ENCODE peak calls at places on chromosomes 5 and 9, in eight cellular contexts. M, F, Q, H, E, P, J and T are unnamed samples.

GRCh38 chr5:12691330-12691729 is 787.1 kb upstream of the CTNND2 start:
- DNase-seq in M (no peak), F (no peak), Q (no peak), H (no peak), E (no peak), P (no peak), J (no peak), T (no peak)

GRCh38 chr5:41195228-41195627 is 18.1 kb downstream of the C6 start:
- DNase-seq in M (no peak), F (peak; percentile 49), Q (no peak), H (no peak), E (no peak), P (no peak), J (no peak), T (no peak)

GRCh38 chr5:14185336-14186131 is 42.4 kb downstream of the TRIO start:
- DNase-seq in M (no peak), F (no peak), Q (no peak), H (peak; percentile 77), E (no peak), P (no peak), J (no peak), T (no peak)

GRCh38 chr9:36874921-36875320 is 159.1 kb downstream of the PAX5 start:
- DNase-seq in M (peak; percentile 8), F (no peak), Q (no peak), H (no peak), E (no peak), P (no peak), J (no peak), T (no peak)

GRCh38 chr9:94663139-94663538 is 23.8 kb upstream of the FBP1 start:
- DNase-seq in M (no peak), F (no peak), Q (no peak), H (no peak), E (no peak), P (no peak), J (no peak), T (no peak)

GRCh38 chr5:167244583-167244982 is 1046.9 kb upstream of the WWC1 start:
- DNase-seq in M (no peak), F (no peak), Q (no peak), H (no peak), E (no peak), P (peak; percentile 17), J (no peak), T (no peak)

GRCh38 chr9:29126783-29127182 is 1553.5 kb upstream of the C9orf72 start:
- DNase-seq in M (no peak), F (no peak), Q (no peak), H (no peak), E (no peak), P (no peak), J (no peak), T (no peak)

GRCh38 chr9:104868687-104869404 is 59.1 kb downstream of the ABCA1 start:
- DNase-seq in M (peak; percentile 88), F (peak; percentile 38), Q (no peak), H (peak; percentile 55), E (no peak), P (peak; percentile 78), J (peak; percentile 46), T (peak; percentile 56)

GRCh38 chr9:98280574-98280973 is 25.1 kb upstream of the TBC1D2 start:
- DNase-seq in M (no peak), F (no peak), Q (no peak), H (no peak), E (no peak), P (no peak), J (no peak), T (no peak)

GRCh38 chr5:141051526-141051876 is 327 bp downstream of the PCDHB1 start:
- DNase-seq in M (no peak), F (no peak), Q (no peak), H (no peak), E (no peak), P (no peak), J (no peak), T (no peak)

GRCh38 chr5:43193171-43193951 is 1.3 kb downstream of the NIM1K start:
- DNase-seq in M (no peak), F (no peak), Q (peak; percentile 34), H (peak; percentile 78), E (no peak), P (no peak), J (no peak), T (peak; percentile 43)

GRCh38 chr5:69217154-69217731 is 17.4 kb upstream of the CDK7 start:
- DNase-seq in M (no peak), F (peak; percentile 99), Q (no peak), H (no peak), E (peak; percentile 72), P (no peak), J (peak; percentile 99), T (peak; percentile 96)

GRCh38 chr5:18325431-18325830 is 691.2 kb downstream of the TAF11L14 start:
- DNase-seq in M (no peak), F (no peak), Q (no peak), H (no peak), E (no peak), P (no peak), J (no peak), T (no peak)

GRCh38 chr5:141598389-141599360 is 20.1 kb downstream of the DIAPH1 start:
- DNase-seq in M (no peak), F (no peak), Q (no peak), H (no peak), E (no peak), P (no peak), J (no peak), T (no peak)

GRCh38 chr9:116437411-116438370 is 249.4 kb upstream of the TRIM32 start:
- DNase-seq in M (no peak), F (no peak), Q (no peak), H (no peak), E (no peak), P (no peak), J (no peak), T (no peak)

GRCh38 chr5:54883374-54884194 is 101.8 kb downstream of the ESM1 start:
- DNase-seq in M (peak; percentile 84), F (peak; percentile 50), Q (no peak), H (no peak), E (no peak), P (peak; percentile 62), J (peak; percentile 29), T (peak; percentile 26)

GRCh38 chr9:35790385-35791291 is 753 bp upstream of the NPR2 start:
- DNase-seq in M (peak; percentile 92), F (peak; percentile 68), Q (peak; percentile 49), H (peak; percentile 65), E (no peak), P (peak; percentile 81), J (peak; percentile 71), T (peak; percentile 45)

GRCh38 chr5:21680196-21680595 is 1172.9 kb downstream of the CDH12 start:
- DNase-seq in M (no peak), F (no peak), Q (no peak), H (peak; percentile 8), E (no peak), P (no peak), J (no peak), T (no peak)

GRCh38 chr9:6955251-6955921 is 197.6 kb downstream of the KDM4C start:
- DNase-seq in M (no peak), F (no peak), Q (peak; percentile 95), H (no peak), E (no peak), P (no peak), J (no peak), T (no peak)

GRCh38 chr5:85769347-85769746 is 848.4 kb upstream of the COX7C start:
- DNase-seq in M (no peak), F (no peak), Q (no peak), H (no peak), E (no peak), P (no peak), J (no peak), T (no peak)
- H3K9me3 ChIP-seq in M (peaks cover 2% of the 10 kb centered on the region), F (no peaks in the 10 kb centered on the region), Q (peaks cover 75% of the 10 kb centered on the region), H (peaks cover 3% of the 10 kb centered on the region), E (no peaks in the 10 kb centered on the region), P (no peaks in the 10 kb centered on the region), J (peaks cover 16% of the 10 kb centered on the region), T (no peaks in the 10 kb centered on the region)

GRCh38 chr5:84131372-84131771 is 253.3 kb downstream of the EDIL3 start:
- DNase-seq in M (no peak), F (no peak), Q (no peak), H (no peak), E (no peak), P (no peak), J (no peak), T (no peak)

GRCh38 chr5:84130006-84130580 is 254.6 kb downstream of the EDIL3 start:
- DNase-seq in M (no peak), F (no peak), Q (no peak), H (no peak), E (no peak), P (no peak), J (no peak), T (no peak)
- TF ChIP-seq EP300 in M (no peak), F (no peak), Q (no peak), H (no peak), E (no peak), P (no peak), J (no peak), T (no peak)

GRCh38 chr5:178143901-178144300 is 9.8 kb downstream of the NHP2 start:
- DNase-seq in M (peak; percentile 87), F (no peak), Q (no peak), H (no peak), E (no peak), P (peak; percentile 79), J (peak; percentile 28), T (no peak)

GRCh38 chr5:178141550-178141949 is 10.7 kb downstream of the RMND5B start:
- DNase-seq in M (no peak), F (no peak), Q (no peak), H (no peak), E (no peak), P (no peak), J (no peak), T (no peak)

GRCh38 chr5:178145965-178146820 is 7.5 kb downstream of the NHP2 start:
- DNase-seq in M (no peak), F (peak; percentile 84), Q (peak; percentile 66), H (peak; percentile 75), E (no peak), P (peak; percentile 43), J (peak; percentile 79), T (peak; percentile 59)

GRCh38 chr5:178142642-178143041 is 11.0 kb downstream of the NHP2 start:
- DNase-seq in M (no peak), F (no peak), Q (no peak), H (no peak), E (no peak), P (no peak), J (no peak), T (no peak)

GRCh38 chr5:178143246-178143645 is 10.4 kb downstream of the NHP2 start:
- DNase-seq in M (no peak), F (no peak), Q (no peak), H (no peak), E (no peak), P (no peak), J (no peak), T (no peak)
- TF ChIP-seq POLR2A in M (no peak), F (no peak), Q (no peak), H (no peak), E (no peak), P (no peak), J (no peak), T (no peak)

GRCh38 chr5:3010953-3011763 is 259.7 kb upstream of the IRX2 start:
- DNase-seq in M (peak; percentile 29), F (no peak), Q (no peak), H (no peak), E (no peak), P (no peak), J (no peak), T (no peak)
- H3K9me3 ChIP-seq in M (no peaks in the 10 kb centered on the region), F (no peaks in the 10 kb centered on the region), Q (no peaks in the 10 kb centered on the region), H (no peaks in the 10 kb centered on the region), E (no peaks in the 10 kb centered on the region), P (no peaks in the 10 kb centered on the region), J (no peaks in the 10 kb centered on the region), T (no peaks in the 10 kb centered on the region)